ENCODE peak calls at places on chromosome 14, in seven cellular contexts. U is uterus, O is gastrocnemius medialis, N is GM12878, T is H1, W is HCT116, M is vagina. V is an unnamed sample.
A peak's percentile ranks its signal among the peaks of the same experiment; 100 is the strongest.

GRCh38 chr14:70036665-70037064 is 152.1 kb downstream of the SLC8A3 start:
- DNase-seq in U (no peak), O (no peak), N (no peak), T (no peak), W (no peak), M (no peak), V (no peak)

GRCh38 chr14:61145903-61146411 is 135.2 kb downstream of the TMEM30B start:
- DNase-seq in U (no peak), O (no peak), N (no peak), T (no peak), W (no peak), M (no peak), V (no peak)

GRCh38 chr14:57957441-57957840 is 91.5 kb upstream of the SLC35F4 start:
- DNase-seq in U (no peak), O (no peak), N (no peak), T (no peak), W (no peak), M (no peak), V (no peak)

GRCh38 chr14:67537736-67538135 is 4.6 kb downstream of the PLEKHH1 start:
- DNase-seq in U (no peak), O (no peak), N (no peak), T (no peak), W (no peak), M (no peak), V (peak; percentile 63)

GRCh38 chr14:92754956-92755355 is 6.5 kb upstream of the LGMN start:
- DNase-seq in U (no peak), O (no peak), N (no peak), T (no peak), W (no peak), M (no peak), V (no peak)

GRCh38 chr14:91163316-91163715 is 49.4 kb downstream of the DGLUCY start:
- DNase-seq in U (no peak), O (peak; percentile 86), N (no peak), T (no peak), W (no peak), M (no peak), V (no peak)

GRCh38 chr14:78022059-78022458 is 148.1 kb upstream of the NRXN3 start:
- DNase-seq in U (no peak), O (no peak), N (peak; percentile 25), T (peak; percentile 68), W (peak; percentile 67), M (peak; percentile 6), V (peak; percentile 17)

GRCh38 chr14:68757618-68758081 is 35.2 kb downstream of the ZFP36L1 start:
- DNase-seq in U (no peak), O (peak; percentile 70), N (no peak), T (no peak), W (no peak), M (no peak), V (no peak)

GRCh38 chr14:56554301-56554700 is 25.3 kb upstream of the TMEM260 start:
- DNase-seq in U (no peak), O (no peak), N (no peak), T (no peak), W (no peak), M (no peak), V (no peak)

GRCh38 chr14:35386673-35387125 is 17.9 kb downstream of the NFKBIA start:
- DNase-seq in U (no peak), O (no peak), N (no peak), T (no peak), W (no peak), M (no peak), V (no peak)

GRCh38 chr14:64688028-64688427 is 16.2 kb upstream of the PLEKHG3 start:
- DNase-seq in U (no peak), O (no peak), N (no peak), T (no peak), W (no peak), M (no peak), V (no peak)

GRCh38 chr14:68719634-68720384 is 73.1 kb downstream of the ZFP36L1 start:
- DNase-seq in U (no peak), O (no peak), N (no peak), T (no peak), W (no peak), M (no peak), V (no peak)

GRCh38 chr14:100120522-100121269 is 38.7 kb downstream of the DEGS2 start:
- DNase-seq in U (no peak), O (no peak), N (no peak), T (no peak), W (no peak), M (no peak), V (no peak)

GRCh38 chr14:58574623-58575022 is 63.1 kb upstream of the DACT1 start:
- DNase-seq in U (no peak), O (no peak), N (no peak), T (no peak), W (no peak), M (no peak), V (no peak)

GRCh38 chr14:60736494-60736893 is 1.9 kb downstream of the MNAT1 start:
- DNase-seq in U (no peak), O (no peak), N (no peak), T (no peak), W (no peak), M (no peak), V (no peak)

DNA sequence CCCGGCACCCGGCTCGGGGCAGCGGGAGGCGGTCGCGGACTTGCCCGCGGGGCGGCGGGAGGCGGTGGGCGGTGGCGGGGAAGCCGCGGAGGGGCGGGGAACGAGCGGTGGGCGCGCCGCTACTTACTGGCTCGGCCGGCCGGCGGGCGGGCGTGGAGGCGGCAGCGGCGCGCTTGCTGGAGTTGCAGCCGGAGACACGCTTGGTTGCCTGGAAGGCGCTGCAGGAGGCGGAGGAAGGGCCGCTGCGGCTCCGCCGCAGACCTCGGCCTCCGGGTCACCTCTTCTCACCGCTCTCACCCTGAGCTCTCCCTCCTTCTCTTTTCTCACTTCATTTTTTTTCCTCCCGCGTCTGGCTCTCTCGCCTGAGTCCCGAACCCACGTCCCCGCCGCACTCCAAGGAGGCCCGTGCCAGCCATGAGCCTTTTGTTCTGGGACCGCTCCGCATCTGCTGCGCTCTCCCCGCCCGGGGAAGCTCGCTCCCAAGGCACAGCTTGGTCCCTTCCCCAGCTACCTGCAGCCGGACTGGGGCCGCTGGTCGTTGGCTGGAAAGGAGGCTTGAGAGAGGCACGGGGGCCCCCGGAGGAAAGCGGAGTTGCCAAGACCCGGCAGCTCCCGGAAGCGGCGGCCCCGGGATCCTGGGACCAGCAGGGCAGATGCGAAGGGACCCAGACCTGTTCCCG is 591 bp upstream of the KCNK10 start:
- DNase-seq in U (no peak), O (no peak), N (no peak), T (no peak), W (no peak), M (no peak), V (no peak)
- H3K4me3 ChIP-seq in U (no peak overlapping the region), O (no peak overlapping the region), N (peak overlapping the region; percentile 53), T (peak overlapping the region; percentile 53), W (no peak overlapping the region), M (peak overlapping the region; percentile 31), V (no peak overlapping the region)

GRCh38 chr14:31207287-31207745 is 277 bp downstream of the HECTD1 start:
- DNase-seq in U (no peak), O (no peak), N (no peak), T (no peak), W (no peak), M (peak; percentile 89), V (no peak)
- TF ChIP-seq POLR2A in U (no peak), O (peak; percentile 74), N (peak; percentile 50), T (peak; percentile 65), W (peak; percentile 16), M (peak; percentile 54), V (no peak)

DNA sequence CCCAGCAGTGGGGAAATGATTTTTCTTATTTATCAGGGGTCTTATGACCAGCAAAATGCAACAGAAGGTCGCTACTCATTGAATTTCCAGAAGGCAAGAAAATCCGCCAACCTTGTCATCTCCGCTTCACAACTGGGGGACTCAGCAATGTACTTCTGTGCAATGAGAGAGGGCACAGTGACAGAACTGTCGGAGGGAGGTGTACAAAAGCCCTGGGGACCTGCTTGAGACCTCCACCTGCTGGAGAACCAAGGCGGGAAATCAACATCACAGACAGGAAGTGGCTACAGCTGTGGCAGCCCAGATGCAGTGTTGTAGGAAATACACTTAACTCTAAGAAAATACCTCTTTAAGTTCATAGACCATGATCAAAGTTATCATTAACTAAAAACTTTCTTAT is 250.9 kb upstream of the OR4E1 start:
- DNase-seq in U (no peak), O (no peak), N (peak; percentile 4), T (no peak), W (no peak), M (no peak), V (no peak)
- TF ChIP-seq CTCF in U (no peak), O (no peak), N (no peak), T (no peak), W (no peak), M (no peak), V (no peak)

GRCh38 chr14:74240794-74241610 is 1.8 kb downstream of the VSX2 start:
- DNase-seq in U (no peak), O (no peak), N (no peak), T (no peak), W (no peak), M (no peak), V (no peak)

GRCh38 chr14:74243051-74243450 is 3.8 kb downstream of the VSX2 start:
- DNase-seq in U (no peak), O (no peak), N (no peak), T (no peak), W (no peak), M (no peak), V (no peak)

GRCh38 chr14:74242055-74243042 is 3.1 kb downstream of the VSX2 start:
- DNase-seq in U (no peak), O (no peak), N (no peak), T (no peak), W (no peak), M (no peak), V (no peak)

GRCh38 chr14:74239848-74240793 is 872 bp downstream of the VSX2 start:
- DNase-seq in U (no peak), O (no peak), N (no peak), T (no peak), W (no peak), M (no peak), V (no peak)

DNA sequence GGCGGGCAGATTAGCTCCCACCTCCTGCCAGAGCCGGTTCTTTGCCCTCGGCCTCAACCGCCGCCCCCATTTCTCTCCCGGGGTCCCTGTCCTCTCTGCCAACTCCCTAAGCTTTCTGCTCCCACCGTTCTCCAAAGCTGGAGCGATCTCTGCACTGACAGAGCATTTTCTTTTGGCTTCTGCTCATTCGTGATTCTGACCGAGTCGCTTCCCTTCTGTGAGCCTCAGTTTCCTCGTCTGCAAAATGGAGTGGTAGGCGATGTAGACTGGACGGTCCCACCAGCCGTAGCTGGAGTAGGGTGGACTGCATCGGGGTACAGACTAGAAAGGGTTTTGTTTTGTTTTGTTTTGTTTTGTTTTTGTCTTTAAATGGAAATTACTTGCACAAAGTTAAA is 2.4 kb downstream of the VSX2 start:
- DNase-seq in U (no peak), O (no peak), N (no peak), T (no peak), W (no peak), M (no peak), V (no peak)
- H3K4me3 ChIP-seq in U (no peak overlapping the region), O (no peak overlapping the region), N (no peak overlapping the region), T (peak overlapping the region; percentile 22), W (no peak overlapping the region), M (peak overlapping the region; percentile 40), V (no peak overlapping the region)